ENCODE peak calls at places on chromosomes 5 and 9, in nine cellular contexts. K is right atrium auricular region, S is astrocyte, O is A549, Q is MM.1S, E is coronary artery, V is heart left ventricle, J is OCI-LY7, F is astrocyte of the cerebellum. I is an unnamed sample.

GRCh38 chr9:21779397-21779796 is 23.0 kb upstream of the MTAP start:
- DNase-seq in K (no peak), S (no peak), O (no peak), Q (no peak), E (no peak), V (no peak), J (no peak), F (no peak), I (no peak)

GRCh38 chr5:121668635-121669034 is 183.0 kb upstream of the FTMT start:
- DNase-seq in K (no peak), S (peak; percentile 69), O (no peak), Q (no peak), E (no peak), V (no peak), J (no peak), F (peak; percentile 81), I (no peak)

GRCh38 chr5:133610489-133611356 is 1.6 kb downstream of the FSTL4 start:
- DNase-seq in K (no peak), S (peak; percentile 12), O (peak; percentile 82), Q (peak; percentile 73), E (no peak), V (peak; percentile 66), J (no peak), F (no peak), I (no peak)

GRCh38 chr5:83927140-83927733 is 206.6 kb upstream of the HAPLN1 start:
- DNase-seq in K (peak; percentile 72), S (peak; percentile 51), O (peak; percentile 16), Q (peak; percentile 47), E (peak; percentile 75), V (peak; percentile 28), J (peak; percentile 23), F (peak; percentile 60), I (peak; percentile 75)

GRCh38 chr5:179343902-179344300 is 1.4 kb downstream of the ADAMTS2 start:
- DNase-seq in K (no peak), S (no peak), O (peak; percentile 21), Q (no peak), E (no peak), V (no peak), J (no peak), F (no peak), I (peak; percentile 44)

GRCh38 chr5:172778223-172778814 is 7.3 kb upstream of the DUSP1 start:
- DNase-seq in K (no peak), S (peak; percentile 89), O (no peak), Q (no peak), E (no peak), V (no peak), J (no peak), F (no peak), I (peak; percentile 82)

GRCh38 chr5:6632324-6632930 is 417 bp downstream of the NSUN2 start:
- DNase-seq in K (no peak), S (no peak), O (peak; percentile 35), Q (no peak), E (no peak), V (no peak), J (peak; percentile 38), F (peak; percentile 11), I (peak; percentile 20)

GRCh38 chr9:123812984-123813383 is 116.9 kb downstream of the DENND1A start:
- DNase-seq in K (no peak), S (no peak), O (no peak), Q (no peak), E (no peak), V (no peak), J (no peak), F (no peak), I (no peak)

GRCh38 chr9:128245293-128246151 is 30.3 kb downstream of the GOLGA2 start:
- DNase-seq in K (no peak), S (peak; percentile 57), O (no peak), Q (no peak), E (no peak), V (peak; percentile 68), J (no peak), F (peak; percentile 5), I (peak; percentile 61)

GRCh38 chr5:104817127-104817526 is 1254.5 kb upstream of the NUDT12 start:
- DNase-seq in K (no peak), S (no peak), O (no peak), Q (no peak), E (no peak), V (no peak), J (no peak), F (no peak), I (no peak)

GRCh38 chr9:34988218-34989055 is 1.1 kb upstream of the DNAJB5 start:
- DNase-seq in K (no peak), S (no peak), O (no peak), Q (no peak), E (peak; percentile 76), V (peak; percentile 66), J (no peak), F (no peak), I (no peak)

GRCh38 chr5:1470762-1471211 is 25.5 kb upstream of the SLC6A3 start:
- DNase-seq in K (no peak), S (no peak), O (no peak), Q (no peak), E (no peak), V (no peak), J (no peak), F (no peak), I (no peak)

GRCh38 chr9:95515272-95516113 is 1.3 kb downstream of the PTCH1 start:
- DNase-seq in K (no peak), S (no peak), O (no peak), Q (peak; percentile 28), E (no peak), V (peak; percentile 37), J (peak; percentile 50), F (no peak), I (no peak)

GRCh38 chr5:160470437-160471341 is 49.0 kb downstream of the PTTG1 start:
- DNase-seq in K (no peak), S (peak; percentile 63), O (no peak), Q (no peak), E (no peak), V (no peak), J (peak; percentile 27), F (peak; percentile 33), I (peak; percentile 85)
- H3K4me3 ChIP-seq in K (no peak overlapping the region), S (no peak overlapping the region), O (no peak overlapping the region), Q (peak overlapping the region; percentile 87), E (peak overlapping the region; percentile 6), V (no peak overlapping the region), J (peak overlapping the region; percentile 68), F (no peak overlapping the region), I (no peak overlapping the region)

GRCh38 chr5:176671399-176671798 is 24.1 kb downstream of the TSPAN17 start:
- DNase-seq in K (no peak), S (no peak), O (no peak), Q (no peak), E (no peak), V (no peak), J (no peak), F (no peak), I (no peak)
- TF ChIP-seq CTCF in K (no peak), S (no peak), O (no peak), Q (no peak), E (no peak), V (no peak), J (no peak), F (no peak), I (no peak)

GRCh38 chr5:141839015-141839513 is 39.1 kb downstream of the PCDH1 start:
- DNase-seq in K (no peak), S (peak; percentile 20), O (no peak), Q (peak; percentile 77), E (no peak), V (peak; percentile 48), J (peak; percentile 87), F (no peak), I (peak; percentile 35)

GRCh38 chr5:141834331-141834730 is 43.9 kb downstream of the PCDH1 start:
- DNase-seq in K (no peak), S (no peak), O (no peak), Q (no peak), E (no peak), V (no peak), J (no peak), F (no peak), I (peak; percentile 68)

GRCh38 chr5:141832131-141832530 is 46.1 kb downstream of the PCDH1 start:
- DNase-seq in K (no peak), S (no peak), O (no peak), Q (no peak), E (no peak), V (no peak), J (no peak), F (no peak), I (no peak)

GRCh38 chr5:141838326-141839014 is 39.7 kb downstream of the PCDH1 start:
- DNase-seq in K (no peak), S (no peak), O (no peak), Q (no peak), E (no peak), V (no peak), J (no peak), F (no peak), I (no peak)

DNA sequence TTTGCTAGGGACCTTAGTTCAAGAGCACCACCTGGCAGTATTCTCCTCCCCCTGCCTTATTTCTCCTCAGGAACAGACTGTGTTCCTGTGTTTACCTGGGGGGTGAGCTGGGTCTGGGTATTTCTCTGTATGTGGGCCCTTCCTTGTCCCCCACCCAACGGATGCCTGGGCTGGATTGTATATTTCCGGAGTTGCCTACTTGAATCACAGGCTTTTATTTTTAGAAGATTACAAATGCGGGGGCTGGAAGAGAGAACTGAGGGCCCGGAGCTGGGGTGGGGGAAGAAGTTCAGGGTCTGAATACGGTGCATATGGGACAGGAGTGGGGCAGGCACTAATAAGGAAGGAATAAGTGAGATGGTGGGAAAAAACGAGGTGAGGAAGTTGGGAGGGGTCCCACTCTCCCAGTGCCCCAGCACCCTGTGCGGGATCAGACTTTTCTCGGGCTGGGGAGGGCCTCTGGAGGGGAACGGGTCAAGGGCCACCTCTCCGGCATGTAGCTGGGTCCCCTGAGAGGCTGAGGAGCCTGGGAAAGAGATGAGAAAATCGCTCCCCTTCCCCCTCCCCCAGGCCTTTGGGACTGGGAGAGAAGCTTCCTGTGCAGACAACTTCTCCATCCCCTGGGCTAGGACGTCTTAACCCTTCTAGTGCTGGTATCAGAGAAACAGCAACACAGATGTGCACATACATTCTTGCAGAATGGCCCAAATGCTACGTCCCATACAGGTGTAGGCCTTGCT is 42.1 kb downstream of the PCDH1 start:
- DNase-seq in K (no peak), S (peak; percentile 16), O (no peak), Q (no peak), E (peak; percentile 79), V (peak; percentile 79), J (no peak), F (no peak), I (no peak)
- H3K4me3 ChIP-seq in K (no peak overlapping the region), S (peak overlapping the region; percentile 32), O (no peak overlapping the region), Q (no peak overlapping the region), E (peak overlapping the region; percentile 53), V (peak overlapping the region; percentile 17), J (peak overlapping the region; percentile 7), F (no peak overlapping the region), I (no peak overlapping the region)

DNA sequence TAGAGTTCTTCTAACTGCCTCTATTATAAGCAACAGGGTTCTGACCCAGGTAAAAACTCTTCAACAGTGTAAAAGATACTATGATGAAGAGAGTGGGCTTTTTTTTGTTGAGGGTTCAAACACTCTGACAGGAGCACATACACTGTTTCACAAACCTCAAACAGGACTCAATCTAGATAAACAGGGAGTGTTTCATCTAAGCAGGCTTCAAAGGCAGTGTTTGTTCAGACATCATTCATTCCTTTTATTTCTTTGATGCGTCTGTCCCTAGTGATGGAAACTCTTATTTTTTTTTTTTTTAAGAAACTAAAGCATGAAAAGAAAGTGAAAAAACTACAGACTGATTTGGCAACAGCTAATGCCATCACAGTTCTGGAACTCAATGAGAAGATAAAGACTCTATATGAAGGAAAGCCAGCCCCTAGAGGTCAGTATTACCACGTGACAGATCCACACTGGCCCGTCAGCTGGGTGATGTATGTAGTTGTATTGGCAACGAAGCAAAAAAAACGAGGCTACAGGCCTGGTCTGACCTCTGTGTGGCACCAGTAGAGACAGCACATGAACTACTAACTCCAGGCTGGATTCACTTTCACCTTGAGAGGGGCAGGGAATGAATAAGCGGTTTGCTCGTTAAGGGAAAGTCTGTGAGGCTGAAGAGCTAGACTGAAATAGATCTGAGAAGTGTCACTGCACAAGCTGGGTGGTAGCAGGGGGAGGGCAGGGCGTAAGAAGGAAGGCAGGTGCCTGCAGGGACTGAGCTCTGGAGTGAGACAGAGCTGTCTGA is 172.2 kb downstream of the CCDC192 start:
- DNase-seq in K (no peak), S (peak; percentile 36), O (peak; percentile 61), Q (peak; percentile 90), E (no peak), V (peak; percentile 41), J (peak; percentile 60), F (no peak), I (peak; percentile 75)
- TF ChIP-seq CTCF in K (no peak), S (no peak), O (peak; percentile 85), Q (peak; percentile 58), E (no peak), V (peak; percentile 32), J (peak; percentile 68), F (peak; percentile 13), I (peak; percentile 4)